ENCODE peak calls at places on chromosomes 4 and X, in eight cellular contexts. H is esophagus muscularis mucosa, X is prostate gland, T is ovary, D is A549, G is tibial nerve, W is Peyer's patch, I is adrenal gland. V is an unnamed sample. For H3K4me1, the result is how much of the 10 kb centered on the place peaks cover.

GRCh38 chr4:133268205-133268604 is 119.1 kb downstream of the PCDH10 start:
- DNase-seq in H (no peak), X (no peak), T (no peak), D (no peak), G (no peak), W (no peak), I (no peak), V (no peak)

GRCh38 chr4:67366341-67366861 is 178.9 kb downstream of the CENPC start:
- DNase-seq in H (no peak), X (no peak), T (no peak), D (no peak), G (no peak), W (no peak), I (no peak), V (no peak)

GRCh38 chr4:98706200-98706813 is 47.9 kb upstream of the TSPAN5 start:
- DNase-seq in H (peak), X (no peak), T (no peak), D (no peak), G (no peak), W (no peak), I (no peak), V (no peak)

GRCh38 chr4:182307746-182308145 is 64.5 kb downstream of the TENM3 start:
- DNase-seq in H (no peak), X (no peak), T (no peak), D (no peak), G (peak), W (no peak), I (peak), V (peak)

GRCh38 chrX:56812515-56813105 is 83.6 kb downstream of the NBDY start:
- DNase-seq in H (no peak), X (no peak), T (no peak), D (no peak), G (no peak), W (peak), I (no peak), V (no peak)

GRCh38 chrX:104112326-104112951 is at the start of gene ZCCHC18:
- DNase-seq in H (peak), X (peak), T (peak), D (peak), G (no peak), W (peak), I (peak), V (no peak)

GRCh38 chr4:128572778-128573241 is 236.7 kb upstream of the JADE1 start:
- DNase-seq in H (no peak), X (no peak), T (no peak), D (no peak), G (no peak), W (no peak), I (no peak), V (no peak)

GRCh38 chrX:16251782-16252181 is 84.5 kb downstream of the MAGEB17 start:
- DNase-seq in H (no peak), X (no peak), T (no peak), D (no peak), G (no peak), W (no peak), I (no peak), V (no peak)

GRCh38 chrX:88558421-88558820 is 188.6 kb upstream of the CPXCR1 start:
- DNase-seq in H (no peak), X (no peak), T (no peak), D (no peak), G (no peak), W (no peak), I (no peak), V (no peak)

DNA sequence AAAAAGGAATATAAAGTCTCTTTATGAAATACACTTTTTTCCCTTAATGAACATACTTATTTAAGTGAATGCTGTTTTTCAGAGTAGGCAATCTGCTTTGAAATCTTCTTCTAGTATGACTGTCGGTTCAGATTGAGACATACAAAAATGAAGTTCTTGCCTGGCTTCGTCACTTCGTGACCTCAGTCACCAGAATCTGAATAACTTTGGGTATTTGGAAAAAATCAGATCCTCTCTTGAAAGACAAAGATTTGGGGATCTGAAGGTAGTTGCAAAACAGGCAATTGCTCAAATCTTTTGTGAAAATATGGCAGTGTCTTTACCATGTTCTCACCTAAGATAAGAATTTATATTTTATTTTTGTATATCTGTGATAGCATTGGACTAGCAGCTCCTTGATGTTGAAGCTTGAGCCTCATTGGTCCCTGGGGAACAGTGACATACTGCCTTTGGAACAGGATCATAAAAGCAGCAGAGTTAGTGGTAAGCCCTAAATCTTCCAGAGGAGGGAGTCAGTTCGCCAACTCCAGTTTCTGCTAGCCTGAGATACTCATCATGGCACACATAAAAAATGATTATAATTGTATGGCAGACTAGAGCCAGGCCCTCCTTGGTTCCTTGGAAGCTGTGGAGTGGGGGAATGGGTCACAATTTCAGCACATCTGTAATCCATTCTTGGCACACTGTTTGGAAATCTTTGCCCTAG is 4.9 kb downstream of the ARFIP1 start:
- DNase-seq in H (no peak), X (no peak), T (no peak), D (peak), G (no peak), W (no peak), I (no peak), V (no peak)
- H3K4me1 ChIP-seq in H (under half), X (under half), T (under half), D (under half), G (under half), W (under half), I (under half), V (under half)

GRCh38 chrX:129647588-129648410 is 7.0 kb downstream of the APLN start:
- DNase-seq in H (no peak), X (no peak), T (no peak), D (no peak), G (no peak), W (no peak), I (no peak), V (no peak)

GRCh38 chrX:129649268-129650182 is 5.2 kb downstream of the APLN start:
- DNase-seq in H (peak), X (no peak), T (no peak), D (no peak), G (no peak), W (no peak), I (no peak), V (no peak)

GRCh38 chrX:129646721-129647587 is 7.8 kb downstream of the APLN start:
- DNase-seq in H (no peak), X (no peak), T (no peak), D (no peak), G (no peak), W (no peak), I (no peak), V (no peak)

GRCh38 chrX:129650183-129650689 is 4.5 kb downstream of the APLN start:
- DNase-seq in H (no peak), X (no peak), T (no peak), D (no peak), G (no peak), W (no peak), I (no peak), V (no peak)

GRCh38 chrX:129648514-129649267 is 6.1 kb downstream of the APLN start:
- DNase-seq in H (peak), X (no peak), T (no peak), D (no peak), G (no peak), W (no peak), I (no peak), V (no peak)
- TF ChIP-seq POLR2A in H (no peak), X (no peak), T (no peak), D (no peak), G (no peak), W (no peak), I (no peak), V (no peak)

DNA sequence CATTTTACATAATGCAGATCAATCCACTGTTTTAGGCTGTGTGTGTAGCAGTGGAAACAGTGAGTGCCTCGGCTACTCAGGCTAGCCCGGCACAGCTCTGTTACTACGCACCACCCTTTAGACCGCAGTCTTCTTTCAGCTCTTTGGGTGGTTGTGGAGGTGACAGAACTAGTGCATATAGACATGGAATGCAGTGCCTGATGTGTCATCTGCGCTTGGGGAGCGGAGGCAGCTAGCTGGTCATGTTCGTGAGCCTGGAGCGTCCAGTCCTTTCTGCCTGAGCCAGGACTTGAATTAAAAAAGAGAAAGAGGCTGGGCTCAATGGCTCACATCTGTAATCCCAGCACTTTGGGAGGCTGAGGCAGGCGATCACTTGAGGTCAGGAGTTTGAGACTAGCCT is 4.8 kb downstream of the TBC1D14 start:
- DNase-seq in H (no peak), X (no peak), T (no peak), D (no peak), G (no peak), W (no peak), I (no peak), V (no peak)
- H3K4me1 ChIP-seq in H (half or more), X (under half), T (under half), D (under half), G (under half), W (half or more), I (half or more), V (under half)

DNA sequence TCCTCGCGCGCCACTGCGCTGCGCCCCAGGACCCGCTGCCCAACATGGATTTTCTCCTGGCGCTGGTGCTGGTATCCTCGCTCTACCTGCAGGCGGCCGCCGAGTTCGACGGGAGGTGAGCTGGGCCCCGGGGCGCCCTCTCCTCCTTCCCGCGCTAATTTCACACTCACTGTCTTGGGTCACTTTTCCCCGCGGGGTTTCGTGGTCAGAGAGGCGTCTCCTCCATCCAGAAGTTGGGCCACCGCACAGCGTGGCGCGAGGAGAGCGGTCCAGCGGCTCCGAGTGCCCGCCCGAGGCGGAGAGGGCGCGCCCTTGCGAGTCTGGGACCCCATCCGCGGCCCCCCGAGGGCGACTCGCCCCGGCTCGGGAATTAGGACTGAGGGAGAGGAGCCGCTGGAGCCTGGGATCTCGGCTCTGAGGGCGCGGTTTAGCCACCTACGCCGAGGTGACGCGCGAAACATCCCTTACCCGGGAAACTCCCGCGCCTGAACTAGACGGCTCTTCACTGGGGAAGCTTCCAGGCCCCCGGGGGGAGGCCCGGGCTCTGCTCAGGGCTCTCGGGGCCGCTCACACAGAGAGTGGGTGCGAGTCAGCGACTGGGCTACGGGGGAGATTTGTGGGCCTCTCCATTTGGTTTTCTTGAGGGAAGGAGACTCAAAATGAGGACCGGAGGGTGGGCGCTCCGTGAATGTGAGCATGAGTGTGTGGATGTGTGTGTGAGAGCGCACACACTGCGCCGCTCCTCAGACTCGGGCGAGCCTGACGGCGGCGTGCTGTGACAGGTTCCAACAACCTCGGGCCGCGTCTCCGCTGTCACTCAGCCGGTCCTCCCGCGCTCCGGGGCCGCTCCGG is 564 bp downstream of the NPNT start:
- DNase-seq in H (no peak), X (peak), T (peak), D (peak), G (no peak), W (peak), I (no peak), V (no peak)
- TF ChIP-seq POLR2A in H (no peak), X (peak), T (no peak), D (no peak), G (no peak), W (no peak), I (no peak), V (no peak)

DNA sequence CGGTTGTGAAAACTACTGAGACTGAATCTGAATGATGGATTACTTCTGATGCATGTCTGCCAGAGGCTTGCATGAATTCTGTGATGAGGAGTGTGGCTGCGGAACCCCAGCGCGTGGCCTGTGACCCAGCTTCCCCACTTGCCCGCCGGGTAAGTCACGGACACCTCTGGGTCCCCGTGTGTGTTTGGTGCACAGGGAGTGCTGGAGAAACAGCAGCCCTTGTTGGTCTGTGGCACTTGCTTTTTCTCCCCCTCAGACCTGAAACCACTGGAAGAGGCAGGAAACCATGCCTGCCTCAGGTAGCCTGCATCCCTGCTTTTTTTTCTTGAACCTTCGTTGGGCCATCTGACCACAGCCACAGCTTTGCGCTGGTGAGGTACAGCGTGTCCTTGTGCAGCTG is 51.9 kb upstream of the TADA2B start:
- DNase-seq in H (no peak), X (no peak), T (no peak), D (no peak), G (no peak), W (no peak), I (no peak), V (no peak)
- H3K4me1 ChIP-seq in H (half or more), X (under half), T (under half), D (under half), G (under half), W (under half), I (half or more), V (under half)

GRCh38 chr4:119030536-119030890 is 105.1 kb upstream of the MYOZ2 start:
- DNase-seq in H (no peak), X (no peak), T (no peak), D (no peak), G (no peak), W (no peak), I (no peak), V (no peak)

GRCh38 chr4:119027815-119028214 is 107.8 kb upstream of the MYOZ2 start:
- DNase-seq in H (no peak), X (no peak), T (no peak), D (no peak), G (no peak), W (no peak), I (no peak), V (no peak)

GRCh38 chr4:119031218-119031617 is 104.4 kb upstream of the MYOZ2 start:
- DNase-seq in H (no peak), X (no peak), T (no peak), D (no peak), G (no peak), W (no peak), I (no peak), V (no peak)

GRCh38 chr4:119028296-119028695 is 107.3 kb upstream of the MYOZ2 start:
- DNase-seq in H (no peak), X (no peak), T (no peak), D (no peak), G (no peak), W (no peak), I (no peak), V (no peak)

GRCh38 chr4:119029847-119030535 is 105.6 kb upstream of the MYOZ2 start:
- DNase-seq in H (no peak), X (no peak), T (no peak), D (no peak), G (no peak), W (no peak), I (no peak), V (no peak)
- TF ChIP-seq POLR2A in H (no peak), X (no peak), T (no peak), D (no peak), G (no peak), W (no peak), I (no peak), V (no peak)